ENCODE peak calls at places on chromosome X, in seven cellular contexts. Y, N, B, P, U, M and D are unnamed samples.

GRCh38 chrX:72048515-72049455 is 82.9 kb downstream of the RTL5 start:
- DNase-seq in P (no peak), U (no peak), M (peak), B (no peak), N (no peak), Y (no peak), D (peak)

GRCh38 chrX:41870719-41871151 is 52.6 kb downstream of the CASK start:
- DNase-seq in P (no peak), U (no peak), Y (no peak), N (no peak), B (no peak), M (no peak), D (peak)

GRCh38 chrX:44903107-44903506 is 30.1 kb downstream of the KDM6A start:
- DNase-seq in U (peak), B (no peak), M (no peak), N (no peak), Y (no peak), P (no peak), D (peak)

GRCh38 chrX:120768681-120769080 is 107.0 kb downstream of the CT47B1 start:
- DNase-seq in M (no peak), P (no peak), N (no peak), U (no peak), B (no peak), Y (no peak), D (no peak)

GRCh38 chrX:129795584-129795983 is 15.8 kb downstream of the SASH3 start:
- DNase-seq in B (no peak), U (no peak), M (no peak), N (no peak), Y (no peak), P (no peak), D (no peak)

GRCh38 chrX:64093761-64094160 is 111.7 kb downstream of the AMER1 start:
- DNase-seq in N (peak), P (no peak), U (no peak), B (no peak), M (no peak), Y (no peak), D (no peak)

GRCh38 chrX:38935561-38935960 is 134.3 kb downstream of the MID1IP1 start:
- DNase-seq in U (no peak), N (no peak), B (no peak), Y (no peak), M (no peak), P (no peak), D (no peak)

GRCh38 chrX:39985551-39985950 is 112.2 kb downstream of the BCOR start:
- DNase-seq in B (no peak), N (no peak), U (no peak), Y (no peak), M (no peak), P (no peak), D (no peak)

GRCh38 chrX:18898517-18898916 is 85.4 kb downstream of the PHKA2 start:
- DNase-seq in P (no peak), U (no peak), M (no peak), N (no peak), Y (no peak), B (no peak), D (no peak)

GRCh38 chrX:139936259-139936658 is 3.4 kb upstream of the ATP11C start:
- DNase-seq in B (no peak), Y (no peak), M (no peak), U (no peak), N (peak), P (no peak), D (peak)

GRCh38 chrX:10199212-10199611 is 42.4 kb downstream of the CLCN4 start:
- DNase-seq in M (no peak), P (peak), Y (no peak), B (no peak), N (no peak), U (no peak), D (peak)

GRCh38 chrX:40468033-40468979 is 112.5 kb upstream of the ATP6AP2 start:
- DNase-seq in M (peak), Y (peak), P (peak), B (no peak), N (peak), U (no peak), D (peak)